ENCODE peak calls at places on chromosome 21, in four cellular contexts. B, H, K and A are unnamed samples.

GRCh38 chr21:40507978-40508377 is 339.0 kb downstream of the DSCAM start:
- DNase-seq in B (no peak), K (no peak), H (peak; percentile 1), A (no peak)

GRCh38 chr21:45341779-45342178 is 54.1 kb upstream of the POFUT2 start:
- DNase-seq in H (no peak), K (no peak), B (no peak), A (no peak)

GRCh38 chr21:28754862-28755261 is 237.8 kb downstream of the LTN1 start:
- DNase-seq in K (no peak), H (no peak), B (no peak), A (no peak)

GRCh38 chr21:39300587-39300986 is 12.8 kb downstream of the BRWD1 start:
- DNase-seq in H (no peak), B (no peak), K (no peak), A (no peak)

GRCh38 chr21:37005548-37006242 is 807 bp upstream of the RIPPLY3 start:
- DNase-seq in H (no peak), K (no peak), B (no peak), A (no peak)

GRCh38 chr21:36478941-36479340 is 981 bp downstream of the CLDN14 start:
- DNase-seq in H (no peak), K (peak; percentile 21), B (no peak), A (no peak)

GRCh38 chr21:20875741-20876140 is 122.5 kb upstream of the NCAM2 start:
- DNase-seq in K (no peak), B (no peak), H (no peak), A (no peak)

GRCh38 chr21:15732996-15733329 is 3.2 kb downstream of the USP25 start:
- DNase-seq in K (no peak), H (no peak), B (no peak), A (no peak)

GRCh38 chr21:7916329-7917303 is 2604.8 kb upstream of the TPTE start:
- DNase-seq in B (no peak), H (no peak), K (no peak), A (no peak)

GRCh38 chr21:45995686-45996179 is 14.2 kb downstream of the COL6A1 start:
- DNase-seq in B (peak; percentile 10), H (peak; percentile 59), K (peak; percentile 2), A (no peak)

GRCh38 chr21:36113647-36114428 is 21.0 kb upstream of the CBR3 start:
- DNase-seq in K (no peak), H (no peak), B (no peak), A (no peak)

GRCh38 chr21:28952686-28953085 is 40.0 kb downstream of the LTN1 start:
- DNase-seq in B (no peak), H (peak; percentile 28), K (no peak), A (no peak)

GRCh38 chr21:19245188-19245580 is 841.6 kb upstream of the TMPRSS15 start:
- DNase-seq in H (no peak), B (no peak), K (no peak), A (no peak)

GRCh38 chr21:30336596-30336995 is 898 bp downstream of the KRTAP27-1 start:
- DNase-seq in K (no peak), B (no peak), H (peak; percentile 7), A (no peak)

GRCh38 chr21:17050646-17051045 is 462.2 kb upstream of the CXADR start:
- DNase-seq in B (no peak), H (no peak), K (no peak), A (no peak)

GRCh38 chr21:17050156-17050555 is 462.7 kb upstream of the CXADR start:
- DNase-seq in K (no peak), B (no peak), H (no peak), A (no peak)

GRCh38 chr21:17048974-17049373 is 463.9 kb upstream of the CXADR start:
- DNase-seq in H (no peak), K (no peak), B (no peak), A (no peak)

GRCh38 chr21:17044696-17045095 is 468.1 kb upstream of the CXADR start:
- DNase-seq in K (no peak), H (no peak), B (no peak), A (no peak)

GRCh38 chr21:17045214-17045835 is 467.5 kb upstream of the CXADR start:
- DNase-seq in H (peak; percentile 65), B (no peak), K (no peak), A (no peak)
- TF ChIP-seq CTCF in H (peak; percentile 60), B (peak; percentile 61), K (peak; percentile 51), A (peak; percentile 1)

GRCh38 chr21:34795152-34796141 is 126.7 kb downstream of the CLIC6 start:
- DNase-seq in H (peak; percentile 95), B (no peak), K (no peak), A (no peak)
- TF ChIP-seq CTCF in H (peak; percentile 19), B (peak; percentile 14), K (no peak), A (no peak)

GRCh38 chr21:42576639-42577038 is 63.0 kb downstream of the SLC37A1 start:
- DNase-seq in H (no peak), B (no peak), K (no peak), A (no peak)

GRCh38 chr21:42571391-42572150 is 57.9 kb downstream of the SLC37A1 start:
- DNase-seq in B (no peak), K (no peak), H (no peak), A (no peak)

GRCh38 chr21:42572906-42573495 is 59.3 kb downstream of the SLC37A1 start:
- DNase-seq in H (no peak), K (no peak), B (no peak), A (no peak)

GRCh38 chr21:42575111-42575510 is 61.5 kb downstream of the SLC37A1 start:
- DNase-seq in K (no peak), B (no peak), H (no peak), A (no peak)

GRCh38 chr21:42574234-42575027 is 60.8 kb downstream of the SLC37A1 start:
- DNase-seq in B (no peak), K (no peak), H (peak; percentile 24), A (no peak)
- TF ChIP-seq CTCF in B (peak; percentile 29), K (no peak), H (peak; percentile 39), A (no peak)

GRCh38 chr21:33265664-33266049 is 510 bp upstream of the IL10RB start:
- DNase-seq in B (peak; percentile 50), K (no peak), H (peak; percentile 35), A (peak; percentile 62)
- TF ChIP-seq CTCF in B (no peak), K (no peak), H (no peak), A (peak; percentile 3)

GRCh38 chr21:17925900-17926299 is 106.7 kb upstream of the C21orf91 start:
- DNase-seq in B (no peak), H (peak; percentile 47), K (peak; percentile 19), A (no peak)
- TF ChIP-seq CTCF in B (peak; percentile 61), H (peak; percentile 54), K (peak; percentile 54), A (peak; percentile 11)

GRCh38 chr21:32990666-32991065 is 35.1 kb upstream of the OLIG2 start:
- DNase-seq in K (no peak), B (no peak), H (no peak), A (no peak)

GRCh38 chr21:32991299-32991850 is 34.4 kb upstream of the OLIG2 start:
- DNase-seq in K (no peak), B (no peak), H (no peak), A (no peak)

GRCh38 chr21:32993894-32994293 is 31.8 kb upstream of the OLIG2 start:
- DNase-seq in H (no peak), B (no peak), K (no peak), A (no peak)

GRCh38 chr21:32994305-32994704 is 31.4 kb upstream of the OLIG2 start:
- DNase-seq in H (peak; percentile 35), B (no peak), K (peak; percentile 11), A (no peak)
- TF ChIP-seq CTCF in H (peak; percentile 54), B (peak; percentile 54), K (no peak), A (peak; percentile 16)

DNA sequence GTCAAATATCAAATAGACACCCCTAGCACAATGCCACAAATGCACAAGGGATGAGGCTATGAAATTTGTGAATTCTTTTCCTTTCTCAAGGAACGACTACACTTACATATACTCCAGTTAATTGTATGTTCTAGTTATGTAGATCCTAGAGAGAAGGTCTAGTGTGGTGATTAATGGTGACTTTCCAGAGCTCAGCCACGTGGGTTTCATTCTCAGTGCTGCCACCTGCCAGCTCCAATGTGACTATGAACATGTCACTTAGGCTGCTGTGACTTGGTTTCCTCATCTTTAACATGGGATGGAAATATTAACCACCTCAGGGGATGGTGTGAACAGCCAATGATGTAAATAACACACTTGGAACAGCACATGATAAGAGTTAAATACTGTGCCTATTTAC is 138.3 kb downstream of the APP start:
- DNase-seq in H (peak; percentile 20), B (no peak), K (no peak), A (no peak)
- TF ChIP-seq CTCF in H (peak; percentile 9), B (no peak), K (no peak), A (no peak)